ENCODE peak calls at places on chromosome 15, in five cellular contexts. C is A549, Q is GM06990, S is SK-N-SH, W is Calu3. U is an unnamed sample.
A peak's percentile ranks its signal among the peaks of the same experiment; 100 is the strongest.

GRCh38 chr15:58396181-58396580 is 35.6 kb upstream of the LIPC start:
- DNase-seq in Q (no peak), S (no peak), W (no peak), C (no peak), U (peak; percentile 62)

GRCh38 chr15:65246026-65246714 is 34.9 kb upstream of the CILP start:
- DNase-seq in C (no peak), S (no peak), W (no peak), Q (no peak), U (no peak)

GRCh38 chr15:73318463-73319351 is 50.1 kb downstream of the HCN4 start:
- DNase-seq in W (no peak), S (peak; percentile 92), C (no peak), Q (peak; percentile 66), U (no peak)

GRCh38 chr15:74497584-74497983 is 36.6 kb upstream of the UBL7 start:
- DNase-seq in Q (peak; percentile 46), W (no peak), S (no peak), C (no peak), U (no peak)

GRCh38 chr15:65069179-65069578 is 1.4 kb upstream of the RASL12 start:
- DNase-seq in S (no peak), W (no peak), C (no peak), Q (no peak), U (no peak)

GRCh38 chr15:92605225-92605944 is 50.2 kb downstream of the FAM174B start:
- DNase-seq in W (no peak), S (no peak), Q (no peak), C (no peak), U (no peak)

GRCh38 chr15:92971081-92971480 is 71.0 kb downstream of the CHD2 start:
- DNase-seq in S (no peak), C (no peak), W (no peak), Q (no peak), U (no peak)

GRCh38 chr15:28725556-28725955 is 13.3 kb upstream of the GOLGA8M start:
- DNase-seq in Q (no peak), S (no peak), W (no peak), C (no peak), U (no peak)

GRCh38 chr15:35737521-35737920 is 191.6 kb upstream of the DPH6 start:
- DNase-seq in S (no peak), Q (no peak), W (no peak), C (no peak), U (no peak)

GRCh38 chr15:27089233-27089586 is 118.2 kb downstream of the GABRG3 start:
- DNase-seq in C (no peak), W (no peak), S (no peak), Q (no peak), U (no peak)

GRCh38 chr15:89399070-89399389 is 64.4 kb upstream of the POLG start:
- DNase-seq in W (no peak), C (no peak), Q (no peak), S (no peak), U (no peak)

GRCh38 chr15:42036112-42036905 is 15.5 kb upstream of the PLA2G4E start:
- DNase-seq in C (no peak), Q (no peak), W (no peak), S (peak; percentile 45), U (no peak)

GRCh38 chr15:71096676-71097075 is 18.6 kb upstream of the THSD4 start:
- DNase-seq in S (no peak), Q (no peak), W (no peak), C (no peak), U (no peak)

GRCh38 chr15:71094137-71094536 is 21.1 kb upstream of the THSD4 start:
- DNase-seq in W (no peak), Q (no peak), S (no peak), C (no peak), U (no peak)

GRCh38 chr15:71097890-71098289 is 17.4 kb upstream of the THSD4 start:
- DNase-seq in Q (no peak), S (no peak), C (no peak), W (no peak), U (no peak)

GRCh38 chr15:71103102-71103676 is 12.1 kb upstream of the THSD4 start:
- DNase-seq in S (no peak), W (peak; percentile 68), C (no peak), Q (peak; percentile 29), U (no peak)

DNA sequence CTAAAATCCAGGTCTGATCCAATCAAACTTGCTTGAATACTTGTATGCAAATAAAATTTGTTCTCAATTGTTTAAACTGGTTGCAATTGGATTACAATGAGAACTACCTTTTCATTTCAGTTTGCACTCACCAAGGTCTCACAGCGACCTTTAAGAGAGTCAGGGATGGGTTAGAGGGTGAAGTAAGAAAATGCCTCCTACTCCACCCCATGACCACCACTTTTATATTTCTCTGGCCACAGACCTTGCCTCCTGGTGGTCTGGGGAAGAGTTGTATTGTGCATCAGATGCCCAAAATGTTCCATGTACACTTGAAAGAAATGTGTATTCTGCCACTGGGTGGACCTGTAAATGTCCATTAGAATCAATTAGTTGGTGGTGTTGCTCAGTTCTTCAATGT is 16.4 kb upstream of the THSD4 start:
- DNase-seq in S (no peak), C (no peak), Q (no peak), W (no peak), U (no peak)
- TF ChIP-seq CTCF in S (peak; percentile 29), C (no peak), Q (no peak), W (no peak), U (no peak)

GRCh38 chr15:100318880-100319279 is 22.9 kb downstream of the ADAMTS17 start:
- DNase-seq in W (no peak), S (no peak), C (no peak), Q (no peak), U (no peak)
- TF ChIP-seq CTCF in W (no peak), S (no peak), C (no peak), Q (no peak), U (no peak)

GRCh38 chr15:36810656-36811449 is 231.4 kb downstream of the CDIN1 start:
- DNase-seq in C (no peak), W (no peak), S (no peak), Q (peak; percentile 9), U (no peak)
- TF ChIP-seq CTCF in C (no peak), W (no peak), S (peak; percentile 17), Q (peak; percentile 77), U (no peak)

GRCh38 chr15:69045810-69046209 is 31.3 kb downstream of the NOX5 start:
- DNase-seq in C (no peak), W (no peak), S (no peak), Q (no peak), U (no peak)
- TF ChIP-seq CTCF in C (no peak), W (no peak), S (no peak), Q (no peak), U (no peak)

GRCh38 chr15:60223161-60223560 is 174.6 kb downstream of the ANXA2 start:
- DNase-seq in Q (no peak), S (no peak), C (no peak), W (no peak), U (peak; percentile 38)

GRCh38 chr15:60228619-60229018 is 169.2 kb downstream of the ANXA2 start:
- DNase-seq in S (no peak), C (no peak), W (no peak), Q (no peak), U (no peak)

DNA sequence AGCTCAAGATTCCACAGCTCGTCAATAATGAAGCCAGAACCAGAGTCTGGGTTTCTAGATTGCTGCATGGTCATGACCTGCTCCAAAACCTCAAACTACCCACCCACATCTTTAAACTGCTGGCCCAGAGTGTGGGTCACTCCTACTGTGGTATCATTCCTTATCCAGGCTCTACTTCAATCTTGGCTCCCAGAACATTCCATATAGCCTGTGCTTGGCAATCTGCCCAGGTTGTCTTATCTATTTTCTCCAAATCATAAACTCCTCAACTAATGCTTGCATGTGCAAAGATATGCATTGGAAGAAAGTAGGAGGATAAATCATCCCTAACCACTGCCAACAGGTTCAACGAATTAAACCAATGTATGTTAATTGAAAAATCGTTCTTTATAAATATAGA is 169.7 kb downstream of the ANXA2 start:
- DNase-seq in S (no peak), C (no peak), W (no peak), Q (no peak), U (no peak)
- TF ChIP-seq CTCF in S (no peak), C (no peak), W (no peak), Q (no peak), U (no peak)

GRCh38 chr15:46309914-46310313 is 675.1 kb downstream of the SQOR start:
- DNase-seq in Q (no peak), W (no peak), C (no peak), S (no peak), U (no peak)
- TF ChIP-seq CTCF in Q (no peak), W (no peak), C (no peak), S (no peak), U (no peak)

DNA sequence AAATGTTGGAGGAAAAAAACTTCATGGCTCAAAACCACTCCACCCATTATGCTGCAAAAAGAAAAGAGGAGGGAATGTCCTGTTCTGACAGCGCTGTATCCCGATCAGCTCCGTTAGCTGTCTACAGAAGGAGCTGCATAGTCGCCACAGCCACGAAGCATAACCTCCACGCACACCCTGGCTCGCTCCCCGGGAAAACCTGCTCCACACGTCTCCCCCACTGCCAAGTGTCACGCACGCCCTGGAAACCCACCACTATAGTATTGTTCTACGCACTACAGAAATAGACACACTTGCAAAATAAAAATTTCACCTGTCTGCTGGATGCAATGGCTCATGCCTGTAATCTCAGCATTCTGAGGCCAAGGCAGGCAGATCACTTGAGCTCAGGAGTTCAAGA is 55.8 kb downstream of the TBC1D2B start:
- DNase-seq in S (no peak), W (no peak), Q (no peak), C (no peak), U (no peak)
- TF ChIP-seq CTCF in S (no peak), W (no peak), Q (no peak), C (no peak), U (no peak)

GRCh38 chr15:70698412-70698811 is 64.9 kb downstream of the UACA start:
- DNase-seq in W (no peak), Q (no peak), S (no peak), C (no peak), U (no peak)

GRCh38 chr15:70702584-70702983 is 60.8 kb downstream of the UACA start:
- DNase-seq in Q (no peak), C (no peak), S (no peak), W (no peak), U (no peak)

GRCh38 chr15:70701891-70702568 is 61.3 kb downstream of the UACA start:
- DNase-seq in W (no peak), Q (no peak), S (no peak), C (peak; percentile 37), U (peak; percentile 71)

GRCh38 chr15:70698991-70699390 is 64.4 kb downstream of the UACA start:
- DNase-seq in Q (no peak), S (no peak), W (no peak), C (no peak), U (no peak)

GRCh38 chr15:70699873-70700272 is 63.5 kb downstream of the UACA start:
- DNase-seq in C (no peak), W (no peak), Q (no peak), S (no peak), U (no peak)
- TF ChIP-seq CTCF in C (no peak), W (no peak), Q (no peak), S (no peak), U (no peak)

DNA sequence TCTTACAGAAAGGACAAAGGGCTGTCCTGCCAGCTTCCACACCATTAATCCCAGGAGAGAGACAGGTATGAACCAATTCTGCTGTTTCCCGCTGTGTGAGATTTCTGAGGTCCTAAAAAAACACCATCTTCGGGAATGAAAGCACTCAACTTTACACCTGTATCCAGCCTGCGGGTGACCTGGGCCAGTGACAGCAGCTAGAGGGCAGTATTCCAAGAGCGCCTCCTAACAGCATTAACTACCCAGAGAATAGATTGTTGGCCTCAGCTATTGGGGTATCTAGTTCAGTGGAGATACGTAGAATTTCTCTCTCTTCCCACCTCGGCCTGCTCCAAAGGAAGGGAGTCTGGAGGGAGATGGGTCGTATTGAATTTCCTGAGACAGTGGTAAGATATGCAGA is 55.1 kb downstream of the WDR76 start:
- DNase-seq in C (no peak), W (no peak), S (no peak), Q (no peak), U (no peak)
- TF ChIP-seq CTCF in C (peak; percentile 40), W (no peak), S (peak; percentile 58), Q (peak; percentile 71), U (peak; percentile 73)

U was measured in epithelial cell of proximal tubule.